ENCODE peak calls at places on chromosomes 13 and 19, in six cellular contexts. H is tibial artery, Q is left lung, E is gastrocnemius medialis, C is Peyer's patch, M is uterus. Z is an unnamed sample.

GRCh38 chr13:23147827-23148226 is 33.0 kb upstream of the SGCG start:
- DNase-seq in M (no peak), E (no peak), H (no peak), Q (no peak), C (no peak), Z (no peak)

GRCh38 chr13:26498524-26499208 is 58.8 kb upstream of the WASF3 start:
- DNase-seq in Q (no peak), E (no peak), M (no peak), C (no peak), H (no peak), Z (no peak)

GRCh38 chr19:29216021-29216420 is 3.1 kb upstream of the UQCRFS1 start:
- DNase-seq in Q (no peak), E (no peak), H (no peak), M (no peak), C (no peak), Z (no peak)

GRCh38 chr13:40438022-40438692 is 228.3 kb downstream of the FOXO1 start:
- DNase-seq in M (no peak), C (no peak), Q (no peak), H (no peak), E (no peak), Z (no peak)

GRCh38 chr19:41223431-41224234 is 4.6 kb downstream of the AXL start:
- DNase-seq in H (no peak), M (no peak), E (peak; percentile 25), C (no peak), Q (peak; percentile 78), Z (no peak)

GRCh38 chr19:11137542-11138384 is 17.8 kb downstream of the SPC24 start:
- DNase-seq in E (peak; percentile 72), Q (peak; percentile 83), H (peak; percentile 87), M (peak; percentile 91), C (peak; percentile 83), Z (peak; percentile 45)

GRCh38 chr13:66501187-66501586 is 728.9 kb downstream of the PCDH9 start:
- DNase-seq in H (no peak), C (no peak), E (no peak), Q (no peak), M (no peak), Z (no peak)

GRCh38 chr19:51439021-51439465 is 19.2 kb downstream of the SIGLEC8 start:
- DNase-seq in C (peak; percentile 60), E (no peak), Q (no peak), H (no peak), M (no peak), Z (no peak)

GRCh38 chr19:8557637-8558238 is 19.5 kb downstream of the MYO1F start:
- DNase-seq in H (no peak), M (no peak), C (no peak), Q (no peak), E (no peak), Z (no peak)

GRCh38 chr13:77330009-77330471 is 3.1 kb upstream of the MYCBP2 start:
- DNase-seq in E (no peak), Q (no peak), M (no peak), C (no peak), H (no peak), Z (no peak)

GRCh38 chr19:40805258-40805868 is 6.4 kb downstream of the EGLN2 start:
- DNase-seq in E (no peak), C (no peak), M (no peak), Q (peak; percentile 52), H (no peak), Z (no peak)

GRCh38 chr13:100124265-100124664 is 35.4 kb downstream of the PCCA start:
- DNase-seq in H (no peak), Q (no peak), M (no peak), E (no peak), C (no peak), Z (no peak)

GRCh38 chr13:72004975-72005374 is 138.0 kb upstream of the DACH1 start:
- DNase-seq in H (no peak), Q (no peak), E (no peak), C (no peak), M (no peak), Z (no peak)

GRCh38 chr19:38512277-38512676 is 78.8 kb downstream of the RYR1 start:
- DNase-seq in M (no peak), Q (no peak), E (no peak), H (no peak), C (no peak), Z (no peak)

GRCh38 chr19:49421039-49421877 is 2.0 kb downstream of the PTH2 start:
- DNase-seq in H (peak; percentile 39), M (peak; percentile 52), E (no peak), Q (peak; percentile 86), C (peak; percentile 67), Z (no peak)

GRCh38 chr13:95707442-95708389 is 30.8 kb downstream of the DNAJC3 start:
- DNase-seq in Q (no peak), M (no peak), H (no peak), E (no peak), C (no peak), Z (no peak)

GRCh38 chr13:30346159-30346788 is 38.9 kb upstream of the KATNAL1 start:
- DNase-seq in Q (no peak), H (no peak), M (no peak), E (peak; percentile 25), C (peak; percentile 96), Z (peak; percentile 55)

GRCh38 chr13:94323746-94324408 is 155.6 kb downstream of the DCT start:
- DNase-seq in M (no peak), Q (no peak), C (peak; percentile 58), H (no peak), E (no peak), Z (peak; percentile 71)

GRCh38 chr13:33543631-33544030 is 258.1 kb upstream of the STARD13 start:
- DNase-seq in E (no peak), H (no peak), C (no peak), Q (no peak), M (no peak), Z (no peak)

GRCh38 chr19:18274303-18274775 is at the start of gene IQCN:
- DNase-seq in C (peak; percentile 86), H (peak; percentile 39), Q (no peak), E (peak; percentile 65), M (peak; percentile 57), Z (no peak)

GRCh38 chr19:13092608-13093260 is 9.9 kb downstream of the LYL1 start:
- DNase-seq in M (peak; percentile 39), E (no peak), C (no peak), H (no peak), Q (peak; percentile 69), Z (no peak)

GRCh38 chr13:112136095-112136494 is 69.1 kb downstream of the SOX1 start:
- DNase-seq in E (no peak), M (no peak), H (no peak), Q (no peak), C (no peak), Z (no peak)

GRCh38 chr13:109744512-109745051 is 41.8 kb downstream of the IRS2 start:
- DNase-seq in Q (peak; percentile 59), E (no peak), H (no peak), C (peak; percentile 53), M (peak; percentile 67), Z (no peak)

GRCh38 chr19:46963093-46963734 is 56.4 kb upstream of the NPAS1 start:
- DNase-seq in H (no peak), C (no peak), E (no peak), Q (no peak), M (no peak), Z (no peak)

GRCh38 chr13:51125495-51126226 is 14.6 kb upstream of the C13orf42 start:
- DNase-seq in Q (no peak), C (peak; percentile 65), H (peak; percentile 45), M (peak; percentile 25), E (no peak), Z (no peak)

GRCh38 chr13:53123536-53123935 is 94.9 kb downstream of the OLFM4 start:
- DNase-seq in Q (no peak), M (no peak), E (no peak), C (no peak), H (no peak), Z (no peak)

GRCh38 chr19:18231775-18232174 is 5.5 kb upstream of the PDE4C start:
- DNase-seq in E (no peak), M (no peak), H (no peak), Q (no peak), C (no peak), Z (no peak)

GRCh38 chr13:59531571-59532091 is 632.1 kb downstream of the DIAPH3 start:
- DNase-seq in E (peak; percentile 46), M (peak; percentile 25), Q (no peak), H (peak; percentile 83), C (peak; percentile 73), Z (peak; percentile 10)

GRCh38 chr13:43203781-43204180 is 180.4 kb downstream of the DNAJC15 start:
- DNase-seq in Q (no peak), C (no peak), M (no peak), H (no peak), E (no peak), Z (no peak)

GRCh38 chr19:10921909-10922637 is 6.4 kb downstream of the YIPF2 start:
- DNase-seq in H (no peak), E (peak; percentile 74), M (no peak), C (no peak), Q (peak; percentile 71), Z (no peak)

GRCh38 chr13:41122838-41123237 is 9.8 kb downstream of the KBTBD6 start:
- DNase-seq in E (no peak), H (no peak), C (no peak), M (no peak), Q (no peak), Z (peak; percentile 9)

DNA sequence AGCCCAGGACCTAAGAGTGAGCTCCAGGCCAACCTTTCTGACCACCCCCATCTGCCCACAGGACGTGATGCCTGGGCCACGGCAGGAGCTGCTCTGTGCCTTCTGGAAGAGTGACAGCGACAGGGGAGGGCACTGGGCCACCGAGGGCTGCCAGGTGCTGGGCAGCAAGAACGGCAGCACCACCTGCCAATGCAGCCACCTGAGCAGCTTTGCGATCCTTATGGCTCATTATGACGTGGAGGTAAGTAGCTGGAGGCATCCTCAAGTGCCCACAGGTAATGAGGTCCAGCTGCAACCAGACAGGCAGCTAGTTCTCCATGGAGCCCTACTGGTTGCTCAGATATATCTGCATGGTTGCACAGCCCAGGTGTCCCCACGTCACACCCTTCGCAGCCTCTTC is 14.8 kb downstream of the DDX39A start:
- DNase-seq in H (no peak), Q (no peak), E (no peak), M (no peak), C (no peak), Z (no peak)
- H3K36me3 ChIP-seq in H (peaks cover 79% of the 10 kb centered on the region), Q (peaks cover 100% of the 10 kb centered on the region), E (no peaks in the 10 kb centered on the region), M (no peaks in the 10 kb centered on the region), C (no peaks in the 10 kb centered on the region), Z (peaks cover 63% of the 10 kb centered on the region)

DNA sequence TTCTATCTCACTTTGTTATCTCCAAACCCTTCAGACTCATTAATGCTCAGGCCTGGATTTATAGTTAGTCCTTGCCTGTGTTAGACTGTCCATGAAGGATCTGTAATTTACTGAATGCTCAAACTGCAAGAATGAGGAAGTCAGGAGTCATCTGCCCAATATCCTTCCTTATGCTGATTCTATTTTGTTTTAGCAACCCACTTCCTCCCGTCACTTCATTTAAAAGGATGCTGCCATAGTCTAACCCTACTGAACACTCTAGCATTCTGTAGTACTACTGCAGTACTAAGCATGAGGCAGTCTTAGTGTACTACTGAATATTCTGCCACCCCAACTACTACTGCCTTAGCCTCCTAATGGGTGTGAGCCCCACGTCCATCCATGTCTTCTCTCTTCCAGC is 1.5 kb downstream of the FCAR start:
- DNase-seq in M (no peak), E (no peak), H (no peak), C (no peak), Q (no peak), Z (no peak)
- H3K27me3 ChIP-seq in M (no peaks in the 10 kb centered on the region), E (no peaks in the 10 kb centered on the region), H (no peaks in the 10 kb centered on the region), C (no peaks in the 10 kb centered on the region), Q (no peaks in the 10 kb centered on the region), Z (no peaks in the 10 kb centered on the region)

GRCh38 chr19:2952953-2953481 is 8.2 kb upstream of the ZNF77 start:
- DNase-seq in M (no peak), H (no peak), E (no peak), Q (peak; percentile 43), C (peak; percentile 58), Z (no peak)
- H3K27ac ChIP-seq in M (peak overlapping the region; percentile 23), H (no peak overlapping the region), E (no peak overlapping the region), Q (peak overlapping the region; percentile 47), C (peak overlapping the region; percentile 79), Z (no peak overlapping the region)

GRCh38 chr19:5046339-5047039 is 77.6 kb downstream of the KDM4B start:
- DNase-seq in Q (peak; percentile 81), M (no peak), H (peak; percentile 54), C (peak; percentile 53), E (peak; percentile 68), Z (no peak)
- H3K36me3 ChIP-seq in Q (peaks cover 63% of the 10 kb centered on the region), M (no peaks in the 10 kb centered on the region), H (no peaks in the 10 kb centered on the region), C (no peaks in the 10 kb centered on the region), E (no peaks in the 10 kb centered on the region), Z (no peaks in the 10 kb centered on the region)

Z was measured in CD8-positive, alpha-beta memory T cell.